ENCODE peak calls at places on chromosome 17, in six cellular contexts. P, L, E, B, D and W are unnamed samples.

GRCh38 chr17:17108681-17109049 is 66.4 kb downstream of the MPRIP start:
- DNase-seq in E (peak; percentile 41), B (no peak), L (no peak), P (no peak), D (peak; percentile 63), W (no peak)

GRCh38 chr17:2457913-2458312 is 53.8 kb downstream of the METTL16 start:
- DNase-seq in B (no peak), D (no peak), P (no peak), L (no peak), E (no peak), W (no peak)

GRCh38 chr17:42679001-42679491 is 2.3 kb upstream of the PLEKHH3 start:
- DNase-seq in L (peak; percentile 59), D (peak; percentile 85), E (peak; percentile 71), P (peak; percentile 52), B (peak; percentile 73), W (peak; percentile 69)

GRCh38 chr17:38751803-38752118 is 780 bp upstream of the PSMB3 start:
- DNase-seq in E (peak; percentile 79), L (peak; percentile 81), D (peak; percentile 89), P (peak; percentile 81), B (peak; percentile 73), W (peak; percentile 89)

GRCh38 chr17:48647103-48647963 is 21.2 kb upstream of the HOXB9 start:
- DNase-seq in D (peak; percentile 60), L (no peak), P (no peak), E (no peak), B (no peak), W (peak; percentile 37)

GRCh38 chr17:82065638-82066303 is at the start of gene DUS1L:
- DNase-seq in D (peak; percentile 76), P (peak; percentile 20), B (no peak), E (peak; percentile 54), L (peak; percentile 54), W (peak; percentile 63)

GRCh38 chr17:11981862-11982261 is 15.4 kb downstream of the ZNF18 start:
- DNase-seq in D (no peak), L (no peak), P (no peak), B (no peak), E (no peak), W (no peak)

GRCh38 chr17:66331038-66331816 is 28.8 kb downstream of the PRKCA start:
- DNase-seq in P (no peak), D (no peak), B (no peak), L (peak; percentile 38), E (no peak), W (no peak)

GRCh38 chr17:37844158-37844976 is 79.8 kb upstream of the TBC1D3K start:
- DNase-seq in B (peak; percentile 15), D (peak; percentile 64), P (peak; percentile 23), E (no peak), L (peak; percentile 30), W (no peak)

GRCh38 chr17:43019418-43019817 is 2.8 kb downstream of the VAT1 start:
- DNase-seq in E (no peak), B (no peak), D (no peak), L (no peak), P (no peak), W (no peak)

GRCh38 chr17:34987232-34987631 is 6.9 kb downstream of the LIG3 start:
- DNase-seq in D (no peak), P (no peak), L (no peak), B (no peak), E (no peak), W (no peak)
- H3K4me3 ChIP-seq in D (no peak overlapping the region), P (no peak overlapping the region), L (no peak overlapping the region), B (no peak overlapping the region), E (no peak overlapping the region), W (no peak overlapping the region)

DNA sequence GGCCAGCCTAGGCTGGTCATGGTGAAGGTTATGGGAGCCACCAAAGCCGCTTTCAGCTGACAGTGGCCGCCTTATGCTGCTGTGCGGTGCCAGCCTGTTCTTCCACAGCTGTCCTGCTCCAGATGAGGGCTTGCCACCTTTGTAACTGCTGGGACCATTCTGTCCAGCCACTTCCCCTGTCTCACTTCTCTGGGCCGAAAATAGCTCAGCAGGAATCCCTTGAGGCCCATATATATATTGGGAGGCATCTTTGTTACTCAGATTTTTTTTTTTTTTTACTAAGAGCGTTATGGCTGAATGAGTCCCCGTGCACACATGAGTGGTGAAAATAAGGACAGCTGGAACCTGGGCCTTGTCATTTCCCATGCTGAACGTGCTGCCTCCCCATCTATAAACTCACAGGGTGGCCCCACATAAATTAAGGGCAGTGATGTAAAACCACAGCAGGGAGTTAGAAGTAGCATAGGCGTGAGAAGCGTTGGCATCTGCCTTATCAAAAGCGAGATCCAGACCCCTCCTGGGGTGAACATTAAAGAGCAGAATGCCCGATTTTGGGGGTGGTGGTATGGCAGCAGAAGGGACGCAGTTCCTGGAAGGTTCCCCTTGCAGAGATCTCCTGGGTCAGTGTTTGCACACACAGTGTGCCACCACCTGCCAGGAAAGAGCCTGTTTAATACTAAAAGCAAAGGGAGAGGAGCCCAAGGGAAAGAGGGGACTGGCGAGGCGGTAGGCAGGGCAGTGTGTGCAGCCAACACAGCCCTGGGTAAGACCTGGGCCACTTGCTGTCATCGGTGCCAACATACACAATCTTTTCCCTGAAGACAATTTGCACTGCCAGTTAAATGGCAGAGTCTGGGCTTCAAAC is 57.8 kb downstream of the USP43 start:
- DNase-seq in P (no peak), B (no peak), E (no peak), D (no peak), L (no peak), W (no peak)
- H3K36me3 ChIP-seq in P (no peaks in the 10 kb centered on the region), B (peaks cover 15% of the 10 kb centered on the region), E (no peaks in the 10 kb centered on the region), D (no peaks in the 10 kb centered on the region), L (no peaks in the 10 kb centered on the region), W (no peaks in the 10 kb centered on the region)

DNA sequence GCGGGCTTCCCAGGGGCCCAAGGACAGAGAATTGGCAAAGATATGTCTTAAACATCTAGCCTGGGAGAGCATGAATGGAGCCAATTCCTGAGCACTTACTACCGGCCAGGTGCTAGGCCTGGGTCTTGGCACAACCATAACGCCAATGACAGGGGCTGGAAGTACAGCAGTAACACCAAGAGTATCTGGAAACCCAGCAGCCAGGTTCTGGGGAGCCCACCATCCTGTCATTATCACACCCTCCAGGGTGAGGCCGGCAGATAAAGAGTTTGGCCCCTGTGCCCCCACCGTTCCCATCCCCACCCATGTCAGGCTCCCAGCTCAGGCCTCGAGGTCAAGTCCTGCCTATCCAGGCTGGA is 512 bp upstream of the TMC8 start:
- DNase-seq in E (no peak), B (no peak), D (no peak), L (peak; percentile 35), P (no peak), W (peak; percentile 3)
- H3K4me3 ChIP-seq in E (no peak overlapping the region), B (no peak overlapping the region), D (no peak overlapping the region), L (peak overlapping the region; percentile 95), P (no peak overlapping the region), W (no peak overlapping the region)

GRCh38 chr17:45914036-45914717 is 19.8 kb downstream of the MAPT start:
- DNase-seq in P (no peak), D (no peak), E (no peak), B (no peak), L (no peak), W (no peak)

GRCh38 chr17:45917081-45917480 is 22.7 kb downstream of the MAPT start:
- DNase-seq in E (no peak), B (no peak), P (no peak), D (no peak), L (no peak), W (no peak)

GRCh38 chr17:45912319-45912718 is 18.0 kb downstream of the MAPT start:
- DNase-seq in E (no peak), P (no peak), D (no peak), L (no peak), B (no peak), W (no peak)

GRCh38 chr17:45918241-45918745 is 23.9 kb downstream of the MAPT start:
- DNase-seq in B (no peak), D (no peak), L (no peak), E (no peak), P (no peak), W (no peak)

GRCh38 chr17:45915263-45915662 is 20.9 kb downstream of the MAPT start:
- DNase-seq in B (no peak), E (no peak), D (no peak), L (no peak), P (no peak), W (no peak)
- H3K36me3 ChIP-seq in B (no peaks in the 10 kb centered on the region), E (no peaks in the 10 kb centered on the region), D (no peaks in the 10 kb centered on the region), L (no peaks in the 10 kb centered on the region), P (no peaks in the 10 kb centered on the region), W (no peaks in the 10 kb centered on the region)

GRCh38 chr17:45238155-45238774 is 16.6 kb downstream of the FMNL1 start:
- DNase-seq in B (no peak), L (no peak), E (no peak), D (peak; percentile 43), P (no peak), W (no peak)

GRCh38 chr17:45242015-45242414 is 19.9 kb downstream of the SPATA32 start:
- DNase-seq in B (no peak), E (no peak), D (no peak), P (no peak), L (no peak), W (no peak)

GRCh38 chr17:45240905-45241314 is 19.2 kb downstream of the FMNL1 start:
- DNase-seq in D (no peak), B (no peak), E (no peak), P (no peak), L (no peak), W (no peak)

GRCh38 chr17:45243750-45244149 is 18.1 kb downstream of the SPATA32 start:
- DNase-seq in D (peak; percentile 87), L (no peak), P (no peak), E (no peak), B (no peak), W (no peak)

DNA sequence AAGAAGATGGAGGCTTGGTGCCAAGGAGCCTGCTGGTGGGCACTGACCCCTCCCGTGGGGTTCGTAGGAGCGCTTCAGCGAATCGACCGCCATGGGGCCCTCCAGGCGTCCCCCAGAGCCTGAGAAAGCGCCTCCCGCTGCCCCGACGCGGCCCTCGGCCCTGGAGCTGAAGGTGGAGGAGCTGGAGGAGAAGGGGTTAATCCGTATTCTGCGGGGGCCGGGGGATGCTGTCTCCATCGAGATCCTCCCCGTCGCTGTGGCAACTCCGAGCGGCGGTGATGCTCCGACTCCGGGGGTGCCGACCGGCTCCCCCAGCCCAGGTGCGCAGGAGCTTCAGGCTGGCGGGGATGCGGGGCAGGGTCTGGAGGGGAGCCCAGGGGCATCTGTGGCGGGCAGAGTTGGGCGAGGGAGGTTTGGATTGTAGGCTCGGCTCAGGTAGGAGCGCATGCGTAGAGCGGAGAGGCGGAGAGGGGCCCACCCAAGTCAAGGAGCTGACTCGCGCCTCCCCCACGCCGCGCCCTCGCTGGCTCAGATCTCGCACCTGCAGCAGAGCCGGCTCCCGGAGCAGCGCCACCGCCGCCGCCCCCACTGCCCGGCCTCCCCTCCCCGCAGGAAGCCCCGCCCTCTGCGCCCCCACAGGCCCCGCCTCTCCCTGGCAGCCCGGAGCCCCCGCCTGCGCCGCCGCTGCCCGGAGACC is 19.8 kb downstream of the FMNL1 start:
- DNase-seq in L (peak; percentile 21), E (no peak), P (no peak), B (no peak), D (no peak), W (no peak)
- H3K4me3 ChIP-seq in L (no peak overlapping the region), E (no peak overlapping the region), P (peak overlapping the region; percentile 16), B (peak overlapping the region; percentile 35), D (no peak overlapping the region), W (no peak overlapping the region)

DNA sequence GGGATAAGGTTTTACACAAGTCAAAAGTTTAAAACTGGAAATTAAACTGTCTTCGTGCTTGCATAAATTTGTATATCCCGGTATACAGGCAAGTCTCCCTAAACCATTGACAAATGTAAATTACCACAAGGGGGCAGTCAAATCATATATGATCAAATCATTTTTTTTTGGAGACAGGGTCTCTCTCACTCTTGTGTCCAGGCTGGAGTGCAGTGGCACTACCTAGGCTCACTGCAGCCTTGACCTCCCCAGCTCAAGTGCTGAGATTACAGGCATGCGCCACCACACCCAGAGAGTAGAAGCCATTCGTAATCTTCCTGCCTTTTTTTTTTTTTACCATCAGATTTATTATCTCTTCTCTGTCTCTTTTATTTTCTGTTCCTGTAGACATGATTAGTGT is 18.5 kb downstream of the TOP2A start:
- DNase-seq in D (no peak), P (no peak), B (peak; percentile 61), E (no peak), L (no peak), W (no peak)
- H3K36me3 ChIP-seq in D (no peaks in the 10 kb centered on the region), P (no peaks in the 10 kb centered on the region), B (no peaks in the 10 kb centered on the region), E (peaks cover 61% of the 10 kb centered on the region), L (no peaks in the 10 kb centered on the region), W (peaks cover 96% of the 10 kb centered on the region)

GRCh38 chr17:60106377-60107059 is 27.8 kb upstream of the HEATR6 start:
- DNase-seq in B (no peak), E (no peak), L (no peak), D (no peak), P (no peak), W (no peak)
- H3K4me3 ChIP-seq in B (no peak overlapping the region), E (no peak overlapping the region), L (no peak overlapping the region), D (no peak overlapping the region), P (no peak overlapping the region), W (no peak overlapping the region)